ENCODE peak calls at places on chromosome 21, in eight cellular contexts. D is non-pigmented ciliary epithelial cell, V is left kidney, X is stomach, Y is WTC11, C is neuronal stem cell, J is AG09309, I is T-helper 17 cell. F is an unnamed sample.

GRCh38 chr21:24895885-24896734 is 711.2 kb downstream of the MRPL39 start:
- DNase-seq in J (no peak), X (peak), D (peak), I (no peak), Y (peak), C (peak), V (peak), F (no peak)

GRCh38 chr21:31557421-31557955 is 102.0 kb upstream of the SOD1 start:
- DNase-seq in I (no peak), J (no peak), C (peak), Y (peak), X (peak), D (no peak), V (peak), F (no peak)

GRCh38 chr21:42618713-42619112 is 34.7 kb upstream of the PDE9A start:
- DNase-seq in I (no peak), V (no peak), D (no peak), C (no peak), J (no peak), Y (no peak), X (no peak), F (no peak)

GRCh38 chr21:21907271-21907670 is 909.1 kb downstream of the NCAM2 start:
- DNase-seq in V (no peak), I (no peak), X (no peak), D (no peak), Y (no peak), C (no peak), J (no peak), F (no peak)

GRCh38 chr21:15124731-15125130 is 59.9 kb upstream of the NRIP1 start:
- DNase-seq in X (no peak), I (no peak), J (no peak), C (no peak), D (no peak), V (no peak), Y (no peak), F (no peak)

GRCh38 chr21:32134441-32135159 is 144.2 kb downstream of the MIS18A start:
- DNase-seq in J (no peak), D (no peak), V (no peak), Y (no peak), X (no peak), I (no peak), C (no peak), F (no peak)

GRCh38 chr21:34915364-34915834 is 133.7 kb downstream of the RUNX1 start:
- DNase-seq in D (no peak), C (no peak), I (no peak), Y (no peak), X (no peak), J (no peak), V (no peak), F (no peak)

GRCh38 chr21:34979383-34979782 is 69.7 kb downstream of the RUNX1 start:
- DNase-seq in J (no peak), Y (no peak), V (no peak), X (no peak), D (no peak), C (no peak), I (no peak), F (no peak)

GRCh38 chr21:15195768-15196167 is 131.0 kb upstream of the NRIP1 start:
- DNase-seq in D (no peak), Y (no peak), V (peak), C (no peak), J (no peak), X (no peak), I (no peak), F (no peak)

GRCh38 chr21:28294046-28294445 is 698.6 kb downstream of the LTN1 start:
- DNase-seq in Y (no peak), J (peak), I (no peak), C (no peak), X (no peak), D (peak), V (no peak), F (no peak)

GRCh38 chr21:31180256-31181088 is 142.2 kb upstream of the KRTAP19-8 start:
- DNase-seq in V (peak), D (no peak), Y (no peak), C (no peak), J (no peak), X (no peak), I (no peak), F (no peak)

GRCh38 chr21:18782721-18783120 is 379.1 kb upstream of the TMPRSS15 start:
- DNase-seq in I (no peak), X (no peak), J (no peak), Y (no peak), C (no peak), V (no peak), D (no peak), F (no peak)

GRCh38 chr21:25997788-25998611 is 172.6 kb downstream of the APP start:
- DNase-seq in X (peak), D (no peak), V (peak), C (peak), J (no peak), I (no peak), Y (peak), F (no peak)

GRCh38 chr21:32712043-32712442 is 15.8 kb downstream of the SYNJ1 start:
- DNase-seq in D (no peak), C (no peak), J (no peak), Y (no peak), X (no peak), V (no peak), I (no peak), F (no peak)

GRCh38 chr21:27076035-27076434 is 109.1 kb upstream of the ADAMTS5 start:
- DNase-seq in X (no peak), J (no peak), C (no peak), D (no peak), I (no peak), V (no peak), Y (no peak), F (no peak)

GRCh38 chr21:45805321-45805720 is 161.8 kb downstream of the PCBP3 start:
- DNase-seq in Y (no peak), J (no peak), C (no peak), I (no peak), V (no peak), X (no peak), D (no peak), F (no peak)

GRCh38 chr21:38140192-38140905 is 116.4 kb upstream of the KCNJ15 start:
- DNase-seq in D (no peak), Y (no peak), C (no peak), I (no peak), X (peak), V (peak), J (no peak), F (no peak)